ENCODE peak calls at places on chromosomes 1 and 21, in seven cellular contexts. O is A549, Y is astrocyte, Q is neural progenitor cell, K is PC-3, S is mammary epithelial cell, V is fibroblast of lung. H is an unnamed sample. For H3K4me1, the result is how much of the 10 kb centered on the place peaks cover.

GRCh38 chr1:23010734-23011449 is 4.8 kb downstream of the TEX46 start:
- DNase-seq in O (peak), Y (peak), Q (no peak), K (peak), S (peak), V (peak), H (peak)

GRCh38 chr1:117576236-117576635 is 29.6 kb upstream of the TENT5C start:
- DNase-seq in O (no peak), Y (no peak), Q (no peak), K (no peak), S (no peak), V (no peak), H (no peak)

GRCh38 chr1:100538935-100539835 is 1.2 kb downstream of the GPR88 start:
- DNase-seq in O (no peak), Y (no peak), Q (peak), K (peak), S (peak), V (no peak), H (peak)

GRCh38 chr1:151773698-151774097 is 10.4 kb upstream of the MRPL9 start:
- DNase-seq in O (no peak), Y (peak), Q (no peak), K (peak), S (peak), V (no peak), H (no peak)

GRCh38 chr21:36075171-36075570 is 5.3 kb downstream of the CBR1 start:
- DNase-seq in O (no peak), Y (no peak), Q (no peak), K (no peak), S (peak), V (no peak), H (no peak)

GRCh38 chr1:109521465-109521951 is 12.0 kb upstream of the AMIGO1 start:
- DNase-seq in O (no peak), Y (no peak), Q (no peak), K (no peak), S (no peak), V (no peak), H (no peak)

GRCh38 chr1:168637350-168637991 is 61.1 kb downstream of the XCL1 start:
- DNase-seq in O (no peak), Y (no peak), Q (peak), K (peak), S (peak), V (peak), H (peak)

GRCh38 chr1:167043752-167044488 is 46.3 kb downstream of the GPA33 start:
- DNase-seq in O (peak), Y (peak), Q (no peak), K (peak), S (peak), V (peak), H (peak)

GRCh38 chr1:4784761-4785160 is 130.4 kb downstream of the AJAP1 start:
- DNase-seq in O (no peak), Y (no peak), Q (no peak), K (no peak), S (no peak), V (no peak), H (no peak)

GRCh38 chr21:44337941-44338895 is 972 bp downstream of the CFAP410 start:
- DNase-seq in O (peak), Y (peak), Q (peak), K (peak), S (peak), V (peak), H (peak)

GRCh38 chr21:25507522-25507921 is 99.8 kb downstream of the MRPL39 start:
- DNase-seq in O (no peak), Y (no peak), Q (no peak), K (peak), S (no peak), V (no peak), H (peak)

GRCh38 chr1:39900662-39901485 is 843 bp downstream of the MYCL start:
- DNase-seq in O (no peak), Y (peak), Q (peak), K (peak), S (peak), V (no peak), H (no peak)

GRCh38 chr1:170547255-170547654 is 15.3 kb downstream of the GORAB start:
- DNase-seq in O (no peak), Y (no peak), Q (no peak), K (no peak), S (no peak), V (no peak), H (no peak)

GRCh38 chr1:208534604-208534907 is 290.4 kb upstream of the PLXNA2 start:
- DNase-seq in O (no peak), Y (no peak), Q (no peak), K (no peak), S (no peak), V (no peak), H (no peak)

GRCh38 chr1:48055854-48056253 is 58.7 kb upstream of the TRABD2B start:
- DNase-seq in O (no peak), Y (no peak), Q (no peak), K (no peak), S (no peak), V (no peak), H (no peak)

GRCh38 chr1:162193815-162194214 is 124.3 kb downstream of the NOS1AP start:
- DNase-seq in O (no peak), Y (no peak), Q (peak), K (no peak), S (no peak), V (no peak), H (no peak)

GRCh38 chr1:167517535-167518330 is 596 bp downstream of the CD247 start:
- DNase-seq in O (no peak), Y (no peak), Q (no peak), K (peak), S (no peak), V (no peak), H (no peak)

GRCh38 chr1:180548686-180549326 is 10.0 kb upstream of the OVAAL start:
- DNase-seq in O (no peak), Y (no peak), Q (peak), K (no peak), S (no peak), V (no peak), H (no peak)

GRCh38 chr1:3898994-3899775 is 887 bp downstream of the C1orf174 start:
- DNase-seq in O (peak), Y (no peak), Q (no peak), K (peak), S (peak), V (no peak), H (peak)

DNA sequence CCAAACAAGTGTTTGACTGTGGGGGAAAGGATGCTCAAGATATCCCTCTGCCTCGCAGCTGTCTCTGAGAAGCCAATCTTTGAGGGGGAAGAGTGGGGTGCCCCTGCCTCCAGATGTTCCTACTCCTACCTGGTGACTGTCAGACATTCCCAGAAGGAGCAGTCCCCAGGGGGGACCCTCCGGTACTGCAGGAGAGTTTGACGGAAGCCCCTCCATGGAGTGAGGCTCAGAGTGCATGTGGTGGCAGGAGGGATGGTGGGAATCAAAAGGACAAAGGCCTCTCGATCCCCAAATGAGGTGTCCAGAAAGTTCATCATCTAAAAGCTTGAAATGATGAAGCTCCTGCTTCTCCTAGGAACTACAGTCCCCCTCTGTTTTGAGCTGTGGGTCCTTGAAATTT is 5.3 kb downstream of the SLC27A3 start:
- DNase-seq in O (no peak), Y (no peak), Q (no peak), K (no peak), S (no peak), V (no peak), H (no peak)
- H3K4me2 ChIP-seq in O (no peak), Y (no peak), Q (no peak), K (no peak), S (no peak), V (no peak), H (no peak)

GRCh38 chr1:206502813-206503212 is 4.5 kb upstream of the RASSF5 start:
- DNase-seq in O (no peak), Y (no peak), Q (no peak), K (no peak), S (no peak), V (no peak), H (no peak)

GRCh38 chr1:206501881-206502280 is 5.5 kb upstream of the RASSF5 start:
- DNase-seq in O (no peak), Y (no peak), Q (no peak), K (no peak), S (no peak), V (no peak), H (no peak)

GRCh38 chr1:206503591-206504362 is 3.6 kb upstream of the RASSF5 start:
- DNase-seq in O (no peak), Y (peak), Q (no peak), K (peak), S (peak), V (peak), H (peak)

GRCh38 chr1:206504363-206504713 is 3.0 kb upstream of the RASSF5 start:
- DNase-seq in O (no peak), Y (no peak), Q (no peak), K (no peak), S (no peak), V (no peak), H (no peak)

DNA sequence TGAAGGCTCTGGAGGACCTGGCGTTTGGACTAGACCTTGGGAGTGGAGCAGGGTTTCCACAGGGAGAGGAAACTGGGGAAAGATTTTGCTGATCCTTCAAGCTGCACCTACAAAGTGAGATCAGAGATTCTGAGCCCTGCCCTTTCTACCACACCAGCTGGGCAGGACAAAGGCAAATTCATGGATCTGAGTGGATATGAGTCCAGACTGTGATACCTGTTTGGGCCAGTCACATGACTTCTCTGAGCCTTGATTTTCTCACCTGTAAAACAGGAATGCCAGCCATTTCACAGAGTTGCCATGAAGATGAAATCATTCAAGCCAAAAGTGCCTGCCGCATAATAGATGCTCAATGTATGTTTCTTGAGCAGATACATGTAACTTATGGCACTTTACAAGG is 4.9 kb upstream of the RASSF5 start:
- DNase-seq in O (no peak), Y (no peak), Q (no peak), K (no peak), S (no peak), V (no peak), H (no peak)
- H3K4me1 ChIP-seq in O (under half), Y (under half), Q (under half), K (under half), S (under half), V (under half), H (under half)

GRCh38 chr1:21292991-21293536 is 2.8 kb upstream of the ECE1 start:
- DNase-seq in O (no peak), Y (no peak), Q (no peak), K (no peak), S (no peak), V (no peak), H (peak)
- H3K4me2 ChIP-seq in O (no peak), Y (no peak), Q (no peak), K (no peak), S (no peak), V (no peak), H (peak)

GRCh38 chr1:58211857-58212256 is 334.7 kb downstream of the OMA1 start:
- DNase-seq in O (no peak), Y (no peak), Q (no peak), K (no peak), S (no peak), V (no peak), H (no peak)

GRCh38 chr1:58209578-58209977 is 336.9 kb downstream of the OMA1 start:
- DNase-seq in O (no peak), Y (no peak), Q (no peak), K (no peak), S (no peak), V (no peak), H (no peak)

DNA sequence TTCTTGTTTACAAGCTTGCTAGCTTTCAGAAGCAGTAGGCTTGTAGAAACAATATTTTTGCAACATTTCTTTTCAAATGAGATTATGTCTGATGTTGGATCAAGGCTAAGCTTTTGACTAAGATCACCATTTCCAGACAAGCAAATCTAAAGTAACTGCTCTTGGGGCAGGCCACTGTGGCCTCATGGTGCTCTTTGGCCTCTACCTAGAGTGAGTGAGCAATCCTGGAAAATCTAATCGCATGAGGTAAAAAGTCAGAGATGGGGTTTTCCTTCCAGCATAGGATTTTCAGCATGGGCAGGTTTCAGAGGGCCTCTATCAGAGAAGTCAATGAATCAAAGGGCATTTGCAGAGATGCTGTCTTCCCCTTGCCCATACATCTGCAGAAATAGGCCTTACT is 331.9 kb downstream of the OMA1 start:
- DNase-seq in O (no peak), Y (no peak), Q (no peak), K (no peak), S (no peak), V (no peak), H (no peak)
- H3K4me1 ChIP-seq in O (under half), Y (under half), Q (under half), K (under half), S (under half), V (under half), H (under half)

GRCh38 chr1:234490789-234491479 is 12.0 kb upstream of the TARBP1 start:
- DNase-seq in O (no peak), Y (no peak), Q (no peak), K (no peak), S (no peak), V (no peak), H (peak)
- H3K4me2 ChIP-seq in O (no peak), Y (no peak), Q (no peak), K (no peak), S (no peak), V (no peak), H (no peak)

GRCh38 chr1:19084206-19084738 is 125.8 kb downstream of the UBR4 start:
- DNase-seq in O (no peak), Y (no peak), Q (no peak), K (no peak), S (no peak), V (no peak), H (no peak)
- H3K4me1 ChIP-seq in O (half or more), Y (under half), Q (under half), K (under half), S (under half), V (under half), H (under half)

DNA sequence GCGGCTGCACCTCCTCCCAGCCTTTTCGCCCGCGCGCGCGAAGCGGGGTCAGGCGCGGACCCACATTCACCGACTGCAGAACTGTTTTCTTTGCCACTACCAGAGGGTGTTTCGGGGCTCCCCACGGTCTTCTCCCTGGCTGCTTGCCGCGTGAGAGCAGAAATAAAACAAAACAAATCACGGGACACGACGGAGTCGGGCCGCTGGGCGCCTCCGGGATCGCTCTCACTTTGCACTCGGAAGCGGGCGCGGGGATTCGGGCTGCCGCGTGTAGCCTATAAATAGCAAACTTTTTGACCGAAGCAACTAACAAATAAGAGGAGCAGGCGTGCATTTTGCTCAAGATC is 412.3 kb upstream of the ESRRG start:
- DNase-seq in O (no peak), Y (no peak), Q (peak), K (no peak), S (peak), V (peak), H (no peak)
- H3K4me2 ChIP-seq in O (peak), Y (peak), Q (peak), K (peak), S (peak), V (peak), H (no peak)

DNA sequence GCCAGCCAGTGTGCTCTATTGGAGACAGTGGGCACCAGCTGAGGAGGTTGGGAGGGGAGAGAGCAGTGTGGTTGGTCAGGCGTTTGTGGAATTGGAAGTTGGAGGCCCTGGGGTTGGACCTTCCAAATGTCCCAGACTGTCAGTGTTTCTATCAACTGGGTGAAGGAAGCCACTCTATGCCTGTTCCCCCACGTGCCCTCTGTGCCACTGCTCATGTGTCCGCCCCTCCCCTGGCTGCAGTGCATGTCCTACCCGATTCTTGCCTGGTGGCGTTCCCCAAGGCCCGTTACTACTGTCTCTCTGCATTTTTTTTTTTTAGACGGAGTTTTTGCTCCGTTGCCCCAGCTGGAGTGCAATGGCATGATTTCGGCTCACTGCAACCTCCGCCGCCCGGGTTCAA is 21.1 kb downstream of the ADORA1 start:
- DNase-seq in O (no peak), Y (no peak), Q (no peak), K (no peak), S (no peak), V (no peak), H (no peak)
- H3K4me1 ChIP-seq in O (under half), Y (under half), Q (under half), K (under half), S (under half), V (under half), H (under half)

GRCh38 chr1:24705260-24706073 is 39.8 kb upstream of the CLIC4 start:
- DNase-seq in O (peak), Y (peak), Q (peak), K (peak), S (peak), V (peak), H (peak)
- H3K4me2 ChIP-seq in O (peak), Y (peak), Q (peak), K (peak), S (peak), V (peak), H (peak)